ENCODE peak calls at places on chromosome 14, in four cellular contexts. V, N, H and C are unnamed samples.

GRCh38 chr14:92719890-92720323 is 28.5 kb downstream of the LGMN start:
- DNase-seq in V (no peak), N (no peak), H (no peak), C (no peak)

GRCh38 chr14:36070056-36071043 is 106.2 kb downstream of the PTCSC3 start:
- DNase-seq in V (peak; percentile 84), N (no peak), H (peak; percentile 61), C (peak; percentile 79)

GRCh38 chr14:99502989-99503421 is 21.8 kb downstream of the CCNK start:
- DNase-seq in V (no peak), N (no peak), H (no peak), C (peak; percentile 67)

GRCh38 chr14:102848830-102849521 is 71.7 kb downstream of the TRAF3 start:
- DNase-seq in V (no peak), N (no peak), H (peak; percentile 10), C (no peak)

GRCh38 chr14:95227279-95227860 is 70.0 kb upstream of the DICER1 start:
- DNase-seq in V (no peak), N (no peak), H (no peak), C (no peak)

GRCh38 chr14:31994391-31995033 is 82.6 kb upstream of the ARHGAP5 start:
- DNase-seq in V (no peak), N (no peak), H (no peak), C (no peak)

GRCh38 chr14:89040080-89040437 is 215.6 kb downstream of the TTC8 start:
- DNase-seq in V (no peak), N (no peak), H (no peak), C (no peak)

GRCh38 chr14:34750670-34751069 is 36.3 kb upstream of the CFL2 start:
- DNase-seq in V (no peak), N (no peak), H (no peak), C (no peak)

GRCh38 chr14:68548194-68549056 is 244.4 kb downstream of the ZFP36L1 start:
- DNase-seq in V (no peak), N (no peak), H (no peak), C (no peak)

GRCh38 chr14:51912112-51912786 is 51.8 kb downstream of the GNG2 start:
- DNase-seq in V (no peak), N (no peak), H (no peak), C (no peak)

GRCh38 chr14:73789996-73790581 is 61.5 kb upstream of the PTGR2 start:
- DNase-seq in V (no peak), N (no peak), H (no peak), C (no peak)

GRCh38 chr14:64387232-64387737 is 868 bp upstream of the MTHFD1 start:
- DNase-seq in V (peak; percentile 10), N (no peak), H (peak; percentile 48), C (no peak)

GRCh38 chr14:72476657-72477499 is 417.0 kb downstream of the DPF3 start:
- DNase-seq in V (no peak), N (peak; percentile 100), H (no peak), C (no peak)

GRCh38 chr14:96754845-96755184 is 42.4 kb upstream of the VRK1 start:
- DNase-seq in V (no peak), N (no peak), H (no peak), C (peak; percentile 36)

GRCh38 chr14:67187210-67187609 is 2.0 kb upstream of the GARIN2 start:
- DNase-seq in V (peak; percentile 38), N (no peak), H (peak; percentile 9), C (no peak)

GRCh38 chr14:71692496-71692895 is 239.7 kb upstream of the RGS6 start:
- DNase-seq in V (no peak), N (no peak), H (no peak), C (no peak)

GRCh38 chr14:55274144-55274543 is 2.9 kb downstream of the FBXO34 start:
- DNase-seq in V (no peak), N (no peak), H (peak; percentile 12), C (no peak)

GRCh38 chr14:34554540-34555250 is 15.2 kb upstream of the EAPP start:
- DNase-seq in V (no peak), N (no peak), H (peak; percentile 16), C (no peak)

GRCh38 chr14:74019743-74020142 is 594 bp downstream of the BBOF1 start:
- DNase-seq in V (peak; percentile 23), N (no peak), H (peak; percentile 24), C (no peak)

GRCh38 chr14:59055439-59056045 is 132.9 kb upstream of the DAAM1 start:
- DNase-seq in V (peak; percentile 21), N (peak; percentile 7), H (peak; percentile 20), C (peak; percentile 28)

GRCh38 chr14:32724864-32725550 is 213.7 kb upstream of the NPAS3 start:
- DNase-seq in V (no peak), N (no peak), H (no peak), C (peak; percentile 31)

GRCh38 chr14:65421201-65421981 is 8.9 kb downstream of the FUT8 start:
- DNase-seq in V (no peak), N (no peak), H (no peak), C (no peak)

GRCh38 chr14:20428802-20429201 is 7.2 kb downstream of the KLHL33 start:
- DNase-seq in V (no peak), N (no peak), H (no peak), C (no peak)

GRCh38 chr14:77151245-77151644 is 9.7 kb upstream of the ZDHHC22 start:
- DNase-seq in V (no peak), N (no peak), H (peak; percentile 32), C (peak; percentile 64)

GRCh38 chr14:72822946-72823611 is 70.8 kb downstream of the DPF3 start:
- DNase-seq in V (no peak), N (no peak), H (peak; percentile 91), C (no peak)

GRCh38 chr14:23723911-23724310 is 87.7 kb downstream of the DHRS2 start:
- DNase-seq in V (no peak), N (no peak), H (no peak), C (no peak)

GRCh38 chr14:26233126-26233525 is 364.7 kb downstream of the NOVA1 start:
- DNase-seq in V (no peak), N (no peak), H (no peak), C (no peak)

GRCh38 chr14:103848720-103849077 is 1.3 kb upstream of the PPP1R13B start:
- DNase-seq in V (no peak), N (no peak), H (no peak), C (no peak)

GRCh38 chr14:80754696-80755095 is 186.8 kb downstream of the CEP128 start:
- DNase-seq in V (no peak), N (no peak), H (no peak), C (no peak)

GRCh38 chr14:73246387-73247150 is 9.3 kb downstream of the PAPLN start:
- DNase-seq in V (no peak), N (no peak), H (peak; percentile 22), C (no peak)

GRCh38 chr14:100328495-100329163 is 5.5 kb downstream of the SLC25A47 start:
- DNase-seq in V (no peak), N (no peak), H (no peak), C (no peak)

DNA sequence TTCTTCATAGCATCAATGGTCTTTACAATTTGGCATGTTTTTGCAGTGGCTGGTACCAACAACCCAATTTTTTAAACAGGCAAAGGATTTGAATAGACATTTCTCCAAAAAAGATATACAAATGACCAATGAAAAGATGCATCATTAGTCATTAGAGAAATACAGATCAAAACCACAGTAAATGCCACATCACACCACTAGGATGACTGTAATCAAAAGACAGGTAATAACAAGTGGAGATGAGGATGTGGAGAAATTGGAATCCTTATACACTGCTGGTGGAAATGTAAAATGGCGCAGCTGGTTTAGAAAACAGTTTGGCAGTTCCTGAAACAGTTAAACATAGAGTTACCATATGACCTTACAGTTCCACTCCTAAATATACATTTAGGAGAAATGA is 55.4 kb downstream of the TGFB3 start:
- DNase-seq in V (no peak), N (no peak), H (no peak), C (no peak)
- TF ChIP-seq ETV6 in V (no peak), N (no peak), H (no peak), C (no peak)

DNA sequence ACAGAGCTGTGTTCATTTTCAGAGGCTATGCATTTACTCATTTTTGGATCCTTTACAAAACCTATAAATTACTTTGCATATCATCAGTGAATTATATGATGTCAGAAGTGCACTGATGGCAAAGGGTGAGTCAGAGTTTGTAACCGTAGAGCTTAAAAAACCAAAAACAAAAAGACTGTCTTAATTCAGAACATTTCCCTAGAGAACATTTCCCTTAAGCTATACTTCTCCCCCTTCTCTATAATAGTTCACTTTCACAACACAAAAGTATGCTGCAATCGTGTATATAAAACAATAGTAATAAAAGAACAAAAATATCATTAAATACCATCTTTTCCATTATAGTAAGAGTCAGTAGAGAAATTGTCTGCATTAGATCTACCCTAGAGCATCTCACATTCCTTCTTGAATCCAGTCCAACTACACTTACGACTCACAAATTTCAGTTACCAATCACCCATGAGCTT is 934.9 kb downstream of the LRFN5 start:
- DNase-seq in V (no peak), N (no peak), H (no peak), C (no peak)
- TF ChIP-seq ETV6 in V (no peak), N (no peak), H (no peak), C (no peak)

GRCh38 chr14:101602466-101602840 is 41.2 kb downstream of the DIO3 start:
- DNase-seq in V (no peak), N (no peak), H (no peak), C (no peak)

GRCh38 chr14:101603096-101603495 is 41.8 kb downstream of the DIO3 start:
- DNase-seq in V (no peak), N (no peak), H (no peak), C (no peak)

GRCh38 chr14:101600891-101601602 is 39.8 kb downstream of the DIO3 start:
- DNase-seq in V (no peak), N (no peak), H (no peak), C (no peak)

GRCh38 chr14:101600336-101600890 is 39.1 kb downstream of the DIO3 start:
- DNase-seq in V (no peak), N (no peak), H (no peak), C (no peak)

GRCh38 chr14:101601603-101602465 is 40.5 kb downstream of the DIO3 start:
- DNase-seq in V (no peak), N (no peak), H (no peak), C (no peak)
- TF ChIP-seq ETV6 in V (no peak), N (no peak), H (no peak), C (no peak)

DNA sequence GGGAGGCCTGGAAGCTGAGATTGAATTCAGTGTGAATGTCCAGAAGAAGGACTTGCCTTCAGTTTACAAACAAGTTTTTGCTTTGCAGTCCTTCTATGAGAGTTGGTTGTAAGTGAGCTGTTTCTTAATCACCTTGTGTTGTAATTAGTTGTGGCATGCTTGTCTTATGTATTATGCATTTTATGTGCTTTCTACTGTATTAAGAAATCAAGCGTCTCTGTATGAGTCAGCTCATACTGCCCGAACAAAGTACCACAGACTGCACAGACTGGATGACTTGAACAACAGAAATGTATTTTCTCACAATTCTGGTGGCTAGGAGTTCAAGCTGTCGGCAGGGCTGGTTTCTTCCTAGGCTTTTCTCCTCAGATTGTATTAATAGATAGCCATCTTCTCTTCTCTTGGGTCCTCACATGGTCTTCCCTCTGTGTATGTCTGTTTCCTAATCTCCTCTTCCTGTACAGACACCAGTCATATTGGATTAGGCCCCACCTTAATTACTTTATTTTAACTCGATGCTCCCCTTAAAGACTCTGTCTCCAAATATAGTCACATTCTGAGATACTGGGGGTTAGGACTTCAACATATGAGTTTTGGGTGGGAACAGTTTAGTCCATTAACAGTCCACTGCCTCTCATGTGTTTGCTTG is 77.8 kb downstream of the FLRT2 start:
- DNase-seq in V (no peak), N (no peak), H (no peak), C (no peak)
- TF ChIP-seq ETV6 in V (no peak), N (no peak), H (no peak), C (no peak)

DNA sequence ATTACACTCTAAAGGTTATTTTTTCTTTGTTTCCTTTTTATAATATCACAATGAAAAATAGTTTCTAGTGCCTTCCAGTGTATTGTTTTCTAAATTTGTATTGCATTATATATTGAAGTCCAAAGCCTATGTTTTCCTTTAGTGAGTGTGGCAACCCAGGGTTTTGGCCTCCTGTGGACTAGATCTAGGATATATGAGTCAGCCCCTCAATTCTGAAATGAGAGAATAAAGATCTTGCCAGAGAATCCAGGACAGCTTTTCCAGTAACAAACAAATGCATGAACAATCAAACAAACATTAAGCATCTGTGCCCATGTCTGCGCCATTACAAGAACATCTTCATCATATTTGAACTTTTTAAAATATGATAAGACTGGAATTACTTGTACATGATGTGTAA is 70.7 kb upstream of the SSTR1 start:
- DNase-seq in V (no peak), N (no peak), H (no peak), C (no peak)
- TF ChIP-seq ETV6 in V (no peak), N (no peak), H (no peak), C (no peak)